ENCODE peak calls at places on chromosomes 13 and 19, in four cellular contexts. Y is body of pancreas, S is IMR-90, O is PC-3. P is an unnamed sample.

GRCh38 chr13:50152224-50152623 is 137.0 kb downstream of the KCNRG start:
- DNase-seq in Y (no peak), O (no peak), S (no peak), P (no peak)

GRCh38 chr13:36131215-36131930 is at the start of gene DCLK1:
- DNase-seq in O (no peak), Y (peak; percentile 17), S (no peak), P (no peak)

GRCh38 chr13:24212674-24213073 is 52.2 kb downstream of the SPATA13 start:
- DNase-seq in Y (peak; percentile 45), S (no peak), O (no peak), P (no peak)

GRCh38 chr13:66858163-66858562 is 372.0 kb downstream of the PCDH9 start:
- DNase-seq in O (no peak), Y (no peak), S (no peak), P (no peak)

GRCh38 chr19:8137425-8137824 is 12.0 kb downstream of the FBN3 start:
- DNase-seq in S (no peak), Y (no peak), O (no peak), P (peak; percentile 1)

GRCh38 chr19:18029617-18030338 is 21.8 kb downstream of the ARRDC2 start:
- DNase-seq in Y (peak; percentile 42), O (peak; percentile 91), S (peak; percentile 32), P (no peak)

GRCh38 chr13:94416454-94417080 is 62.9 kb downstream of the DCT start:
- DNase-seq in S (peak; percentile 24), Y (no peak), O (peak; percentile 49), P (no peak)

GRCh38 chr19:11073568-11073967 is 15.7 kb upstream of the LDLR start:
- DNase-seq in Y (no peak), O (no peak), S (no peak), P (no peak)

GRCh38 chr13:81738364-81738763 is 1397.4 kb upstream of the SPRY2 start:
- DNase-seq in Y (no peak), S (no peak), O (peak; percentile 72), P (no peak)

GRCh38 chr13:94298346-94298745 is 181.1 kb downstream of the DCT start:
- DNase-seq in O (no peak), S (no peak), Y (no peak), P (no peak)

GRCh38 chr19:1455336-1456120 is 5.6 kb downstream of the APC2 start:
- DNase-seq in S (peak; percentile 30), Y (peak; percentile 57), O (peak; percentile 85), P (peak; percentile 77)

GRCh38 chr19:1384478-1385110 is 887 bp downstream of the NDUFS7 start:
- DNase-seq in Y (no peak), O (no peak), S (no peak), P (no peak)

GRCh38 chr19:45767881-45768643 is 990 bp downstream of the SIX5 start:
- DNase-seq in S (peak; percentile 65), O (peak; percentile 37), Y (peak; percentile 80), P (no peak)

GRCh38 chr19:45322744-45323281 is at the start of gene CKM:
- DNase-seq in O (no peak), Y (no peak), S (no peak), P (no peak)

GRCh38 chr13:29411493-29411892 is 184.0 kb downstream of the SLC7A1 start:
- DNase-seq in Y (no peak), O (peak; percentile 14), S (no peak), P (no peak)

GRCh38 chr19:48510421-48511268 is 990 bp downstream of the LMTK3 start:
- DNase-seq in S (peak; percentile 39), Y (peak; percentile 72), O (peak; percentile 57), P (no peak)

GRCh38 chr19:1814391-1814790 is 2.3 kb upstream of the ATP8B3 start:
- DNase-seq in Y (no peak), O (no peak), S (no peak), P (no peak)

GRCh38 chr19:6738726-6739389 is 622 bp upstream of the TRIP10 start:
- DNase-seq in Y (peak; percentile 63), O (no peak), S (peak; percentile 8), P (no peak)

GRCh38 chr19:51127755-51128154 is 3.0 kb downstream of the SIGLEC9 start:
- DNase-seq in S (peak; percentile 47), O (peak; percentile 72), Y (no peak), P (no peak)

DNA sequence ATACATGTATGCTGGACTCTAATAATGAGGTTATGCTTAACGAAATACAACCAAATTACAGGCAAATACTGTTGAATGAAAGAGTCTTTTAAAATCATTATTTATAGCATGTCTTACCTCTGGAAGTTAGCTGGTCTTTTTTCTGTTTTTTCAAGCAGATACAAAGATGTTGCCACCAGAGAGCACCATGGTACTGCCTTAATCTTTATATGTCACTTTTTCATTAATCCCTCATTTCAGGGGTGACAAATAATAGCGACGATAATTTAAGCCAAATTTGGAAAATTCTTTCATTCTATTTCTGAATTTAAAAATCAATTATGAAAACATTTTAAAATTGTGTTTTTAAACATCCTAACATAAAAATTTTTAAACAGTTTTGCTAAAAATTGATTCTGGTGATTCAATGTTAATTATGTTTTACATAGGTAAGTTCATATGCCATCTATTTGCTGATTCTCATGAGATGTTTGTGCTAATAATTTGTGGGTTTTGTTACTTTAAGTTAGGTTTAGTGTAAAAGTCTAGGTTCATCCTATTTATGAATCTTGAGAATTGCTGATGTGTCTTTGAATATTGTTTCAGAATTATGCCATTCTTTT is 379.3 kb upstream of the SGCG start:
- DNase-seq in Y (no peak), O (no peak), S (peak; percentile 5), P (no peak)
- TF ChIP-seq CTCF in Y (no peak), O (peak; percentile 38), S (peak; percentile 36), P (peak; percentile 56)

DNA sequence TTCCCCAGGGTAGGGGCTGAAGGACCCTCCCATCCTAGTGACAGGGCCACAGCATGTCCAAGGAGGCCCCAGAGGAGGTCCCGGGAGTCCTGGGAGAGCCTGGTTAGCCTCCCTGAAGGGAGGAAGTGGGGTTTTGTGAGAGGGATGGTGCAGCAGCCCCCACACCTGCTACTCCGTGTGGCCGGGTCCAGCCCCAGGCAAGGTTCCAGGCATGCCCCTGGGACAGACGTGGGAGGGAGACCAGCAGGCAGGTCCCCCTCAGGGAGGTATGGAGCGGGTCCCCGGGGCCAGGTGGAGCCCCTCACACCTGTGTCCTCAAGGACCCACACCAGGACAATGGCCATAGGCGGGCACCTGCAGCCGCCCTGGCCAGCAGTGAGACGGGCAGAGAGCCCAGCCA is 1.9 kb upstream of the F7 start:
- DNase-seq in O (no peak), Y (no peak), S (no peak), P (no peak)
- TF ChIP-seq CTCF in O (no peak), Y (no peak), S (no peak), P (no peak)

GRCh38 chr13:79273045-79273444 is 133.0 kb downstream of the RBM26 start:
- DNase-seq in S (no peak), Y (no peak), O (no peak), P (no peak)

GRCh38 chr13:79270859-79271258 is 135.2 kb downstream of the RBM26 start:
- DNase-seq in S (no peak), Y (no peak), O (peak; percentile 53), P (no peak)

GRCh38 chr13:79267560-79267959 is 138.5 kb downstream of the RBM26 start:
- DNase-seq in Y (no peak), O (no peak), S (no peak), P (no peak)

GRCh38 chr13:79271616-79272015 is 134.4 kb downstream of the RBM26 start:
- DNase-seq in S (no peak), O (no peak), Y (no peak), P (no peak)
- TF ChIP-seq CTCF in S (no peak), O (no peak), Y (no peak), P (no peak)

GRCh38 chr13:53338760-53339159 is 310.1 kb downstream of the OLFM4 start:
- DNase-seq in S (no peak), O (no peak), Y (no peak), P (no peak)
- TF ChIP-seq CTCF in S (no peak), O (no peak), Y (no peak), P (no peak)

GRCh38 chr19:9885077-9885552 is 50.0 kb downstream of the PIN1 start:
- DNase-seq in O (peak; percentile 23), S (peak; percentile 23), Y (peak; percentile 12), P (no peak)
- TF ChIP-seq CTCF in O (peak; percentile 45), S (peak; percentile 27), Y (no peak), P (peak; percentile 55)

GRCh38 chr19:39845621-39846175 is 481 bp downstream of the FBL start:
- DNase-seq in S (no peak), Y (no peak), O (no peak), P (no peak)
- TF ChIP-seq CTCF in S (peak; percentile 20), Y (no peak), O (no peak), P (no peak)

GRCh38 chr13:100511422-100511821 is 77.2 kb downstream of the GGACT start:
- DNase-seq in S (no peak), Y (no peak), O (no peak), P (no peak)
- TF ChIP-seq CTCF in S (no peak), Y (no peak), O (no peak), P (no peak)

DNA sequence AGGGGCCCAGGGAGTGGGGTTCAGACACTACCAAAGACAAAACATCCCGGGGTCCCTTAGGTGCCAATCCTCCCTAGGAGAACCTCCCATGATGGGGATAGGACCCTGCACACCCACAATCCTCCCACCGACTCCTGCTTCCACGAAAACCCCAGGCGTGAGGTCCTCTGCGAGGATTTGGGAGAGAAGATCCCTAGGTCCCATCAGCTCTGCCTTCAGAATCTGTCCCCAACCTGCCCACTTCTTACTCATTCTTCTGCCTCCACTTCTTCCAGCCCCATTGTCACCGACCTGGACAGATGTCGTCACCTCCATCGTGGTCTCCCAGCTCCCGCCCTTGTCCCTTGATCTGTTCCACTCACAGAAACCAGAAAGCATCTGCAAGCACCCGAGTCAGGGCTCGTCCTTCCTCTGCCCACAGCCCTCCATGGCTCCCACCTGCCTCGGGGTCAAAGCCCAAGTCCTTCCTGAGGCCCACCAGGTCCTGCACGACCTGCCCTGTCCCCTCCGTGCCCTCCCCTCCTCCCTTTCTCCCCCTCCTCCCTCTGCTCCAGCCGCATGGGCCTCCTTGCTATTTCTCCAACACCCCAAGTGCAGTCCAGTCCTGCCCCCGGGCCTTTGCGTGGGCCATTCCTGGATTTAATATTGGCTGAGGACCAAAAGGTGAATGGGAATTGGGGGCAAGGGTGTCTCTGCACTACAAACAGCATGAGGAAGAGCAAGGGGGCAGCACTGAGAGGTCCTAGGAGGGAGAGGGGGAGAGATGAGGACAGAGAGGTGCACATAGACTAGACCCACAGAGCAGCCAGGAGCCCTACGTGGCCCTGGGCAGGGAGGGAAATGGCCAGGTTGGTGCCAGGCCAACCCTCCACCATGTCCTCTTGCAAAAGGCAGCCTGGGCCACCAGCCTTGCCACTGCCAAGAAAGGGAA is 51.3 kb downstream of the PTPRS start:
- DNase-seq in S (no peak), Y (no peak), O (no peak), P (no peak)
- TF ChIP-seq CTCF in S (no peak), Y (no peak), O (no peak), P (no peak)

GRCh38 chr19:38543807-38544568 is 73.8 kb downstream of the MAP4K1 start:
- DNase-seq in Y (peak; percentile 50), O (peak; percentile 80), S (peak; percentile 86), P (peak; percentile 60)
- TF ChIP-seq CTCF in Y (peak; percentile 31), O (peak; percentile 74), S (no peak), P (peak; percentile 51)

GRCh38 chr19:16001481-16002312 is 52.9 kb downstream of the OR10H4 start:
- DNase-seq in S (peak; percentile 77), O (peak; percentile 15), Y (peak; percentile 29), P (no peak)
- TF ChIP-seq CTCF in S (peak; percentile 2), O (no peak), Y (no peak), P (no peak)

P was measured in D721Med.